ENCODE peak calls at places on chromosomes 3 and 15, in six cellular contexts. S is fibroblast of mammary gland, I is retina, L is NCI-H2171 treated with DMSO at 0.1 percent for 48 hours, T is stomach, A is T-helper 2 cell. R is an unnamed sample.

GRCh38 chr3:127373701-127374625 is 86.1 kb upstream of the PRR20G start:
- DNase-seq in S (peak), I (no peak), L (no peak), T (peak), A (no peak), R (peak)

GRCh38 chr3:43132883-43133743 is 27.2 kb upstream of the POMGNT2 start:
- DNase-seq in S (peak), I (peak), L (no peak), T (no peak), A (no peak), R (no peak)

GRCh38 chr15:79310612-79310984 is 314 bp upstream of the TMED3 start:
- DNase-seq in S (peak), I (no peak), L (peak), T (no peak), A (no peak), R (peak)

GRCh38 chr15:98896002-98896721 is 111.4 kb downstream of the PGPEP1L start:
- DNase-seq in S (peak), I (peak), L (peak), T (no peak), A (no peak), R (no peak)

GRCh38 chr3:156685198-156685597 is 10.8 kb downstream of the TIPARP start:
- DNase-seq in S (peak), I (no peak), L (no peak), T (no peak), A (no peak), R (no peak)

GRCh38 chr15:68334661-68335124 is 57.1 kb downstream of the FEM1B start:
- DNase-seq in S (peak), I (no peak), L (no peak), T (no peak), A (no peak), R (no peak)

GRCh38 chr3:112926000-112926399 is 48.9 kb downstream of the CD200R1 start:
- DNase-seq in S (no peak), I (no peak), L (no peak), T (no peak), A (no peak), R (no peak)

GRCh38 chr15:51969728-51970127 is 1.9 kb downstream of the LEO1 start:
- DNase-seq in S (no peak), I (no peak), L (peak), T (no peak), A (no peak), R (no peak)

GRCh38 chr15:89095073-89095472 is 6.8 kb downstream of the ABHD2 start:
- DNase-seq in S (no peak), I (no peak), L (no peak), T (no peak), A (no peak), R (no peak)

GRCh38 chr3:197256836-197257444 is 41.5 kb downstream of the DLG1 start:
- DNase-seq in S (peak), I (peak), L (peak), T (no peak), A (no peak), R (peak)

GRCh38 chr3:33299395-33300081 is 22.3 kb downstream of the FBXL2 start:
- DNase-seq in S (peak), I (no peak), L (no peak), T (no peak), A (no peak), R (no peak)

GRCh38 chr3:111874177-111874820 is 15.2 kb downstream of the PHLDB2 start:
- DNase-seq in S (peak), I (no peak), L (no peak), T (no peak), A (no peak), R (no peak)

GRCh38 chr3:129015388-129016105 is 14.4 kb downstream of the EFCC1 start:
- DNase-seq in S (no peak), I (no peak), L (no peak), T (no peak), A (no peak), R (no peak)

GRCh38 chr3:184168363-184169120 is 6.1 kb upstream of the AP2M1 start:
- DNase-seq in S (peak), I (no peak), L (no peak), T (no peak), A (no peak), R (no peak)